ENCODE peak calls at places on chromosome X, in six cellular contexts. O, E, C, Q, F and V are unnamed samples.

GRCh38 chrX:104486691-104487090 is 79.3 kb upstream of the IL1RAPL2 start:
- DNase-seq in Q (no peak), O (no peak), C (no peak), E (no peak), F (no peak), V (no peak)

GRCh38 chrX:84118315-84118714 is 69.7 kb downstream of the RPS6KA6 start:
- DNase-seq in F (no peak), O (no peak), E (no peak), C (no peak), Q (no peak), V (no peak)

GRCh38 chrX:109714340-109714958 is 18.6 kb downstream of the ACSL4 start:
- DNase-seq in F (peak; percentile 63), Q (no peak), E (no peak), C (no peak), O (peak; percentile 84), V (peak; percentile 38)

GRCh38 chrX:151921292-151921691 is 8.6 kb downstream of the MAGEA4 start:
- DNase-seq in Q (no peak), F (no peak), O (no peak), C (no peak), E (no peak), V (no peak)

GRCh38 chrX:29468911-29469494 is 746.4 kb upstream of the MAGEB2 start:
- DNase-seq in E (no peak), O (no peak), F (peak; percentile 28), Q (no peak), C (no peak), V (no peak)

GRCh38 chrX:16138108-16138427 is 14.7 kb downstream of the GRPR start:
- DNase-seq in C (no peak), O (no peak), F (peak; percentile 6), E (no peak), Q (no peak), V (no peak)

GRCh38 chrX:148902581-148902980 is 402.2 kb downstream of the AFF2 start:
- DNase-seq in C (no peak), Q (no peak), E (no peak), F (no peak), O (no peak), V (no peak)

GRCh38 chrX:84248226-84248625 is 60.2 kb upstream of the RPS6KA6 start:
- DNase-seq in O (peak; percentile 1), C (no peak), F (peak; percentile 33), E (no peak), Q (no peak), V (no peak)

GRCh38 chrX:103540145-103540544 is 20.9 kb upstream of the RAB40A start:
- DNase-seq in C (no peak), O (no peak), E (no peak), Q (no peak), F (peak; percentile 78), V (no peak)

GRCh38 chrX:138711399-138712347 is at the start of gene FGF13:
- DNase-seq in F (no peak), C (peak; percentile 11), Q (peak; percentile 72), O (no peak), E (peak; percentile 49), V (no peak)

GRCh38 chrX:112477653-112478052 is 202.1 kb downstream of the LHFPL1 start:
- DNase-seq in C (no peak), Q (no peak), E (no peak), F (no peak), O (no peak), V (no peak)

GRCh38 chrX:96480081-96480480 is 204.6 kb upstream of the DIAPH2 start:
- DNase-seq in C (no peak), Q (peak; percentile 14), F (peak; percentile 1), E (no peak), O (peak; percentile 51), V (no peak)

GRCh38 chrX:40700640-40701342 is 34.6 kb downstream of the MED14 start:
- DNase-seq in C (no peak), O (no peak), E (no peak), Q (no peak), F (no peak), V (no peak)

GRCh38 chrX:13533726-13534125 is 35.7 kb upstream of the EGFL6 start:
- DNase-seq in F (peak; percentile 38), Q (no peak), O (no peak), E (no peak), C (no peak), V (no peak)

GRCh38 chrX:85569096-85569495 is 189.6 kb upstream of the POF1B start:
- DNase-seq in C (no peak), F (no peak), Q (no peak), E (no peak), O (no peak), V (no peak)

GRCh38 chrX:30680618-30681017 is 27.4 kb downstream of the GK start:
- DNase-seq in F (no peak), E (no peak), Q (no peak), O (no peak), C (no peak), V (no peak)

GRCh38 chrX:30659421-30659820 is 6.2 kb downstream of the GK start:
- DNase-seq in E (no peak), Q (peak; percentile 93), C (no peak), F (peak; percentile 85), O (peak; percentile 76), V (no peak)

GRCh38 chrX:114272096-114272686 is 311.7 kb upstream of the HTR2C start:
- DNase-seq in Q (no peak), C (no peak), O (no peak), E (no peak), F (peak; percentile 1), V (no peak)

GRCh38 chrX:43655961-43656494 is at the start of gene MAOA:
- DNase-seq in Q (peak; percentile 49), C (peak; percentile 77), E (peak; percentile 92), O (no peak), F (peak; percentile 46), V (peak; percentile 55)

GRCh38 chrX:72120798-72121197 is 10.9 kb downstream of the RTL5 start:
- DNase-seq in E (no peak), F (no peak), C (no peak), O (no peak), Q (no peak), V (no peak)

GRCh38 chrX:39613508-39613921 is 484.2 kb downstream of the BCOR start:
- DNase-seq in O (no peak), Q (no peak), C (peak; percentile 19), E (no peak), F (peak; percentile 28), V (no peak)

GRCh38 chrX:152928761-152929400 is 31.0 kb downstream of the ZNF185 start:
- DNase-seq in E (peak; percentile 5), C (no peak), F (no peak), Q (no peak), O (no peak), V (no peak)

GRCh38 chrX:53153581-53153980 is 59.6 kb downstream of the KANTR start:
- DNase-seq in F (no peak), Q (no peak), C (no peak), E (no peak), O (no peak), V (no peak)

GRCh38 chrX:13750204-13750603 is 15.7 kb downstream of the OFD1 start:
- DNase-seq in F (peak; percentile 51), E (no peak), C (no peak), O (peak; percentile 49), Q (peak; percentile 42), V (no peak)

GRCh38 chrX:154063234-154063633 is 34.3 kb downstream of the MECP2 start:
- DNase-seq in F (no peak), Q (no peak), E (no peak), O (no peak), C (no peak), V (no peak)

GRCh38 chrX:12955882-12956703 is 18.8 kb upstream of the TMSB4X start:
- DNase-seq in Q (peak; percentile 86), O (peak; percentile 73), C (peak; percentile 56), E (peak; percentile 82), F (peak; percentile 84), V (no peak)

GRCh38 chrX:112512509-112512908 is 167.2 kb downstream of the LHFPL1 start:
- DNase-seq in O (no peak), C (no peak), E (no peak), Q (no peak), F (no peak), V (no peak)

DNA sequence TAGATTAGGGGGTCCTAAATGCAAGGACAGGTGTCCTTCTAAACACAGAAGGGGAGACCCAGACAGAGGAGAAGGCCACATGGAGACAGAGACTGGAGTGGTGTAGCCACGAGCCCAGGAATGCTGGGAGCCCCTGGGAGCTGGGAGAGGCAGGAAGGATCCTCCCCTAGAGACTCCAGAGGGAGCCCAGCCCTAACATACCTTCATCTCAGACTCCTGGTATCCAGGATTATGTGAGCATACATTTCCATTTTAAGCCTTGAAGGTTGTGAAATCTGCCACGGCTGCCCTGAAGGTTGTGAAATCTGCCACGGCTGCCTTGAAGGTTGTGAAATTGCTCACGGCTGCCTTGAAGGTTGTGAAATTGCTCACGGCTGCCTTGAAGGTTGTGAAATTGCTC is 148.4 kb downstream of the ASMT start:
- DNase-seq in O (no peak), C (no peak), F (no peak), E (no peak), Q (no peak), V (no peak)
- H3K4me3 ChIP-seq in O (no peak overlapping the region), C (no peak overlapping the region), F (no peak overlapping the region), E (no peak overlapping the region), Q (no peak overlapping the region), V (no peak overlapping the region)

GRCh38 chrX:48540015-48540350 is 469 bp downstream of the TBC1D25 start:
- DNase-seq in C (peak; percentile 29), Q (no peak), E (no peak), O (peak; percentile 12), F (peak; percentile 47), V (no peak)

GRCh38 chrX:48540480-48540879 is 966 bp downstream of the TBC1D25 start:
- DNase-seq in F (no peak), E (no peak), O (no peak), Q (no peak), C (no peak), V (no peak)

GRCh38 chrX:48539345-48540014 is at the start of gene TBC1D25:
- DNase-seq in E (peak; percentile 98), F (peak; percentile 98), O (peak; percentile 96), Q (peak; percentile 93), C (peak; percentile 94), V (peak; percentile 95)

GRCh38 chrX:48541140-48541814 is 1.8 kb downstream of the TBC1D25 start:
- DNase-seq in O (no peak), E (no peak), C (no peak), F (no peak), Q (no peak), V (no peak)

GRCh38 chrX:48538641-48539344 is 721 bp upstream of the TBC1D25 start:
- DNase-seq in O (no peak), C (no peak), Q (no peak), E (no peak), F (no peak), V (no peak)
- H3K27ac ChIP-seq in O (peak overlapping the region; percentile 26), C (peak overlapping the region; percentile 92), Q (peak overlapping the region; percentile 37), E (peak overlapping the region; percentile 87), F (peak overlapping the region; percentile 70), V (peak overlapping the region; percentile 58)

DNA sequence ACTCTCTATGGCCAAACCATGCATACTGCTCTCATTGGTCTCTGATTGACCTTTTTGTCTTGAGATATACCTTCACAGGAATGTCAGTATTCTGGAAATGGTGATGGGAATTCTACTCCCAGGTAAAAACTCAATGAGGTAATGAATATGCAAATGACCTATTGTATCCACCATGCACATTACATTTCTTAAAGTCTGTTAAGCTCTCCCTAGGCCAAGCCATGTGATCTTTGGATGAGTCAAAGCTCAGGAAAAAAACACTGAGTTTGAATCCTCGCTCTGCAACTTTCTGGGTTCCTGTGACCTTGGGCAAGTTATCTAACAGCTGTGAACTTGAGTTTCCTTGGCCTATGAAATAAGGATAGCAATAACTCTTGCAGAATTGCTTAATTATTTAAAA is 175.4 kb downstream of the PPP1R2C start:
- DNase-seq in E (no peak), F (no peak), Q (no peak), O (no peak), C (no peak), V (no peak)
- H3K27me3 ChIP-seq in E (no peaks in the 10 kb centered on the region), F (no peaks in the 10 kb centered on the region), Q (no peaks in the 10 kb centered on the region), O (no peaks in the 10 kb centered on the region), C (no peaks in the 10 kb centered on the region), V (no peaks in the 10 kb centered on the region)

GRCh38 chrX:118345045-118345400 is 883 bp upstream of the WDR44 start:
- DNase-seq in Q (no peak), C (no peak), O (no peak), F (no peak), E (no peak), V (no peak)
- H3K4me3 ChIP-seq in Q (peak overlapping the region; percentile 83), C (peak overlapping the region; percentile 77), O (peak overlapping the region; percentile 56), F (peak overlapping the region; percentile 18), E (peak overlapping the region; percentile 68), V (peak overlapping the region; percentile 67)